ENCODE peak calls at places on chromosomes 13 and 19, in nine cellular contexts. D is tibial nerve; Z is fibroblast of pulmonary artery; M is CD4-positive, alpha-beta T cell; Q is GM12865; E is mammary epithelial cell; U is GM13976; G is cardiac fibroblast; J is B cell. O is an unnamed sample.

GRCh38 chr13:91664036-91664435 is 265.6 kb downstream of the GPC5 start:
- DNase-seq in D (no peak), Z (no peak), M (no peak), Q (no peak), E (peak), U (no peak), G (no peak), J (no peak), O (no peak)

GRCh38 chr19:13018037-13018914 is 23.0 kb downstream of the NFIX start:
- DNase-seq in D (no peak), Z (peak), M (no peak), Q (no peak), E (peak), U (no peak), G (peak), J (no peak), O (no peak)

GRCh38 chr19:34633806-34634205 is 43.2 kb downstream of the SCGB2B2 start:
- DNase-seq in D (no peak), Z (no peak), M (no peak), Q (no peak), E (no peak), U (no peak), G (no peak), J (no peak), O (no peak)

GRCh38 chr13:33172911-33173310 is 112.6 kb downstream of the STARD13 start:
- DNase-seq in D (no peak), Z (no peak), M (no peak), Q (no peak), E (peak), U (no peak), G (no peak), J (no peak), O (no peak)

GRCh38 chr19:13127051-13127450 is 9.0 kb downstream of the NACC1 start:
- DNase-seq in D (no peak), Z (no peak), M (no peak), Q (no peak), E (no peak), U (no peak), G (peak), J (no peak), O (no peak)

GRCh38 chr13:61824168-61824567 is 408.5 kb upstream of the PCDH20 start:
- DNase-seq in D (no peak), Z (no peak), M (no peak), Q (no peak), E (no peak), U (no peak), G (no peak), J (no peak), O (no peak)

GRCh38 chr13:31174018-31174417 is 12.3 kb upstream of the HSPH1 start:
- DNase-seq in D (no peak), Z (peak), M (no peak), Q (no peak), E (no peak), U (no peak), G (peak), J (no peak), O (no peak)

GRCh38 chr13:58476176-58476575 is 844.6 kb downstream of the PCDH17 start:
- DNase-seq in D (no peak), Z (no peak), M (no peak), Q (no peak), E (no peak), U (no peak), G (no peak), J (no peak), O (no peak)

GRCh38 chr13:24491853-24492252 is 20.7 kb downstream of the PARP4 start:
- DNase-seq in D (no peak), Z (peak), M (no peak), Q (no peak), E (no peak), U (no peak), G (peak), J (no peak), O (no peak)

GRCh38 chr19:46232029-46232428 is 2.5 kb downstream of the IGFL1 start:
- DNase-seq in D (no peak), Z (no peak), M (no peak), Q (no peak), E (no peak), U (no peak), G (no peak), J (no peak), O (no peak)

GRCh38 chr19:29666634-29667389 is 1.6 kb downstream of the PLEKHF1 start:
- DNase-seq in D (peak), Z (peak), M (no peak), Q (peak), E (peak), U (no peak), G (peak), J (no peak), O (no peak)

GRCh38 chr13:111161601-111162600 is 46.8 kb downstream of the ARHGEF7 start:
- DNase-seq in D (no peak), Z (no peak), M (no peak), Q (peak), E (no peak), U (no peak), G (no peak), J (no peak), O (no peak)

GRCh38 chr13:112983428-112984196 is 14.6 kb downstream of the MCF2L start:
- DNase-seq in D (no peak), Z (no peak), M (no peak), Q (no peak), E (no peak), U (no peak), G (no peak), J (no peak), O (no peak)

GRCh38 chr19:58380037-58380735 is 644 bp downstream of the ZNF837 start:
- DNase-seq in D (no peak), Z (no peak), M (no peak), Q (peak), E (peak), U (no peak), G (no peak), J (no peak), O (no peak)

GRCh38 chr13:52383362-52383761 is 22.6 kb downstream of the THSD1 start:
- DNase-seq in D (no peak), Z (no peak), M (no peak), Q (no peak), E (no peak), U (no peak), G (peak), J (no peak), O (no peak)

GRCh38 chr13:27450921-27451461 is 627 bp upstream of the MTIF3 start:
- DNase-seq in D (no peak), Z (peak), M (peak), Q (no peak), E (peak), U (peak), G (peak), J (no peak), O (no peak)

GRCh38 chr13:50320297-50320862 is 305.1 kb downstream of the KCNRG start:
- DNase-seq in D (no peak), Z (peak), M (no peak), Q (no peak), E (peak), U (no peak), G (peak), J (no peak), O (no peak)

GRCh38 chr19:33702606-33703437 is 81.1 kb downstream of the CHST8 start:
- DNase-seq in D (no peak), Z (no peak), M (no peak), Q (no peak), E (no peak), U (no peak), G (no peak), J (no peak), O (no peak)

GRCh38 chr13:33937373-33938087 is 119.6 kb downstream of the RFC3 start:
- DNase-seq in D (no peak), Z (no peak), M (no peak), Q (no peak), E (peak), U (no peak), G (no peak), J (no peak), O (no peak)

GRCh38 chr13:77789386-77789785 is 91.9 kb downstream of the SLAIN1 start:
- DNase-seq in D (no peak), Z (no peak), M (no peak), Q (no peak), E (no peak), U (no peak), G (no peak), J (no peak), O (no peak)

GRCh38 chr13:111873676-111874178 is 193.2 kb upstream of the SOX1 start:
- DNase-seq in D (no peak), Z (no peak), M (no peak), Q (no peak), E (no peak), U (no peak), G (no peak), J (no peak), O (no peak)

DNA sequence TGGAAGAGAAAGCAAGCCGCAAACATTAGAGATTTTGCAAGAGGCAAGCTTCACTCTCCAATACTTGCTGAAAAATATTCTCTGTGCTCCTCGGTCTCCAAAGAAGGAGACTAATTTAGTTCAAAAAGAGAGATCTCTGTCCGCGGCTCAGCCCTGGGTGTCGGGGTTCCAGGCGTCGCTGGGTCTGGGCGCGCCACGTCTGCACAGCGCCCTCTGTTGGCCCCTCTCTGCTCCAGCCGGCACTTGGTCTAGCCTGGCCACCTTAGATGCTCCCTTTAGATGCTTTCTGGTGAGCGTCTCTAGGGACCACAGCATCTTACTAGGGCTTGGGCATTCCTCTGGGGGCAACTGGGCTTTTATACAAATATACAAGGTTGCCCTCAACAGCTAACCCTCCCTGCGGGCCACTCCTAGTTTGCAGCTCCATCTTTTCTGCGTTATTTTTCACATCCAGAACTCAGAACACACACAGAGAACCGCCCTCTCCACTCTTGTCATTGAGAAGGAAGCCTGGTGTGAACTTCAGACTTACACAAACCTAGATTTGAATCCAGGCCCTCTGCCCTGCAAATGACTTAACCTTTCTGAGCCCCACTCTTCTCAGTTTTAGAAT is 78.3 kb downstream of the CYSLTR2 start:
- DNase-seq in D (no peak), Z (peak), M (peak), Q (peak), E (peak), U (peak), G (peak), J (no peak), O (peak)
- TF ChIP-seq CTCF in D (peak), Z (peak), M (peak), Q (peak), E (peak), U (peak), G (peak), J (peak), O (peak)

DNA sequence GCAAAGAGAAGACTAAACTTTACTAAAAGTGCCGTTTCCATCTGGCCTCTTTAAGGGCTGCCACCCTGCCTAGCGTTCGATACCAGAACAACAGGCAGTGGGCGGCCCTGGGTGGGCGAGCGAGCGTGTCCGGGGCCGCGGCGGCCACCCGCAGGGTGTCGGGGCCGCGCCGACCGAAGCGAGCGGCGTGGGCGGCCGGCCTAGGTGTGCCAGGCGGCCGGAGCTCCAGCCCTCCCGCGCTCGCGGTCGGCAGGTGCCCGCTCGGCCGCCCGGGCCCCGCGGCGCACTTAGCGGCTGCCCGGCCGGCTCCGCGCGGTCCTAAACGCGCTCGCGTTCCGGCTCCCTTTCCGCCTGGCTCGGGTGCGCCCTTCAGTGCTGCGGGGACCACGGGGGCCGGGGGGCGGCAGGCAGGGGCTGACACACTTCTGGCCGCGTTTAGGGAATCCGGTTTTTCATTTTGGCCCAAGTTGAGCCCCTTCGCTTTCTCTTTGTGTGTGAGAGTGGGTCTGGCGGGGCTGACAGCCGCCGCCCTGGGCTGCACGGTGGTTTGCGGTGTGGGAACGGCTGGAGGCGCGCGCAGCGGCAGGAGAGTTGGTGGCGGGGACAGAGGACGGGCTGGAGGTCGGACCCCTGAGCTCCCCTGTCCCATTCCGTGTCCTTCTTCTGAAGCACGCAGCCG is 2.9 kb downstream of the FGF9 start:
- DNase-seq in D (no peak), Z (peak), M (no peak), Q (peak), E (peak), U (peak), G (peak), J (no peak), O (peak)
- TF ChIP-seq CTCF in D (no peak), Z (no peak), M (peak), Q (peak), E (no peak), U (no peak), G (no peak), J (no peak), O (no peak)

GRCh38 chr13:38685974-38686571 is 804 bp upstream of the FREM2 start:
- DNase-seq in D (no peak), Z (peak), M (no peak), Q (peak), E (peak), U (peak), G (no peak), J (no peak), O (no peak)
- TF ChIP-seq CTCF in D (peak), Z (peak), M (no peak), Q (no peak), E (peak), U (no peak), G (no peak), J (no peak), O (no peak)

GRCh38 chr19:50518091-50519005 is 4.6 kb upstream of the ASPDH start:
- DNase-seq in D (no peak), Z (no peak), M (no peak), Q (no peak), E (no peak), U (no peak), G (no peak), J (no peak), O (no peak)
- TF ChIP-seq CTCF in D (no peak), Z (no peak), M (no peak), Q (peak), E (no peak), U (no peak), G (no peak), J (no peak), O (no peak)

DNA sequence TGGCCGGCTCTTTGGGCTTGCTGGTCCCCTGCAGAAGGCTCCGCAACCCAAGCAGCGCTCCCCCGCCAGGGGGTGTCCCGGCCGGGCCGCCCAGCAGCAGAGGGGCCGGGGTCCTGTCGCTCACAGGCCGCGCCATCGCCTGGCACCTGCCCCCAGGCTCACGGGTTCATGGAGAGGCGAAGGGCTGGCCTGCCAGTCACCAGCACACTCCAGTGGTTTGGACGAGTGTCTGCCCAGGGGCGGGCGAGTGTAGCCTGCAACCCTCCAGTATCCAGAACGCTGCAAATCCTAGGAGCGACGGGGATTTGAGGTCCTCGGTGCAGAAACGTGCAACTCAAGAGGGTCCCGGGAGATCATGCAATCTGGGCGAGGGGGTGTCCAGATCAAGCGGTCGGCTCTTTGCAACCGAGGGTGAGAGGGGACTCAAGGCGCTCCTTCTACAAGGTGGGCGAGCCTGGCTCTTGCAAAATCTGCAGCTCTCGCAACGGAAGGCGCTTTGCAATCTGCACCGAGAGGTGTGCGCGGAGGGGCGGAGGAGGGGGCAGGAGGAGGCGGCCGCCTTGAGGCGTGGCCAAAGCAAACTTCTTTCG is at the start of gene DBP:
- DNase-seq in D (no peak), Z (no peak), M (no peak), Q (no peak), E (no peak), U (no peak), G (no peak), J (no peak), O (no peak)
- TF ChIP-seq CTCF in D (peak), Z (no peak), M (no peak), Q (peak), E (no peak), U (no peak), G (peak), J (peak), O (no peak)

GRCh38 chr13:41413907-41414306 is 43.4 kb upstream of the RGCC start:
- DNase-seq in D (no peak), Z (no peak), M (no peak), Q (no peak), E (no peak), U (no peak), G (no peak), J (no peak), O (no peak)

GRCh38 chr13:41408061-41408460 is 49.3 kb upstream of the RGCC start:
- DNase-seq in D (no peak), Z (no peak), M (no peak), Q (no peak), E (peak), U (no peak), G (no peak), J (no peak), O (no peak)

GRCh38 chr13:41411060-41411459 is 46.3 kb upstream of the RGCC start:
- DNase-seq in D (no peak), Z (no peak), M (no peak), Q (no peak), E (no peak), U (no peak), G (no peak), J (no peak), O (no peak)

GRCh38 chr13:41409611-41410010 is 47.7 kb upstream of the RGCC start:
- DNase-seq in D (no peak), Z (no peak), M (no peak), Q (no peak), E (peak), U (no peak), G (no peak), J (no peak), O (no peak)

GRCh38 chr13:41411536-41411935 is 45.8 kb upstream of the RGCC start:
- DNase-seq in D (no peak), Z (peak), M (no peak), Q (peak), E (peak), U (peak), G (peak), J (no peak), O (peak)
- TF ChIP-seq CTCF in D (peak), Z (peak), M (peak), Q (peak), E (peak), U (no peak), G (peak), J (no peak), O (no peak)

GRCh38 chr19:44571830-44572661 is 41.3 kb upstream of the IGSF23 start:
- DNase-seq in D (no peak), Z (no peak), M (no peak), Q (no peak), E (no peak), U (no peak), G (no peak), J (no peak), O (no peak)

GRCh38 chr19:44573647-44574046 is 39.7 kb upstream of the IGSF23 start:
- DNase-seq in D (no peak), Z (no peak), M (no peak), Q (no peak), E (no peak), U (no peak), G (peak), J (no peak), O (no peak)

GRCh38 chr19:44573183-44573582 is 40.2 kb upstream of the IGSF23 start:
- DNase-seq in D (no peak), Z (no peak), M (no peak), Q (no peak), E (no peak), U (no peak), G (no peak), J (no peak), O (no peak)

GRCh38 chr19:44570603-44570983 is 41.1 kb upstream of the CEACAM20 start:
- DNase-seq in D (no peak), Z (no peak), M (no peak), Q (no peak), E (no peak), U (no peak), G (no peak), J (no peak), O (no peak)

GRCh38 chr19:44570984-44571684 is 41.7 kb upstream of the CEACAM20 start:
- DNase-seq in D (peak), Z (peak), M (peak), Q (peak), E (peak), U (peak), G (peak), J (peak), O (peak)
- TF ChIP-seq CTCF in D (peak), Z (peak), M (peak), Q (peak), E (peak), U (peak), G (peak), J (peak), O (peak)

DNA sequence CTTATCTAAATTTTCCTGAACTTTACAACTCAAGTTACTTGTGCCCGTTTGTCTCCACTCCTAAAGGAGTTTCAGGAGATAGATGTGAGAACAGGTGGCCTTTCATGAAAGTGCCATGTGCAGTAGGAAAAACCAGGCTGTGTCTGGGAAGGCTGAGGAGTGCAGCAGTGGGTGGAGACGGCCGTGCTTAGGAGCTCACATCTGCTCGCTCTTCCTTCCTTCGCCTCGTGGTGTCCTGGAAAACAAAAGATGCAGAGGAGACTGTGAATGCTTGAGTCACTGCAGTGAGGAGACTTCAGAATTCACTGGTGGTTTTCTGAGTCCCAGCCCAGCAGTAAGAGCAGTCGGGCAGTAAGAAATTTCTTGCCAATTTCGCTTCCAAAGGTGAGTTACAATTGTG is 138.4 kb upstream of the RNF113B start:
- DNase-seq in D (no peak), Z (peak), M (no peak), Q (no peak), E (no peak), U (no peak), G (peak), J (no peak), O (no peak)
- TF ChIP-seq CTCF in D (no peak), Z (no peak), M (no peak), Q (no peak), E (no peak), U (no peak), G (no peak), J (no peak), O (no peak)

O was measured in GM20000.